ENCODE peak calls at places on chromosomes 13 and 19, in five cellular contexts. M is colonic mucosa; L is stromal cell of bone marrow; R is fibroblast of lung; K is stimulated activated naive CD8-positive, alpha-beta T cell treated with anti-CD3 and anti-CD28 coated beads, Interleukin-15, Interleukin-2, amounts not matched to agents 100 U/mL and 50 U/mL, for 24 hours. H is an unnamed sample.

GRCh38 chr19:8505680-8506401 is 3.4 kb upstream of the PRAM1 start:
- DNase-seq in M (peak; percentile 85), L (peak; percentile 28), R (peak; percentile 65), K (peak; percentile 87), H (peak; percentile 26)

GRCh38 chr19:18397242-18398202 is at the start of gene LRRC25:
- DNase-seq in M (no peak), L (no peak), R (no peak), K (no peak), H (no peak)

GRCh38 chr13:92681239-92681638 is 545.4 kb upstream of the GPC6 start:
- DNase-seq in M (no peak), L (no peak), R (no peak), K (no peak), H (no peak)

GRCh38 chr19:46755853-46756543 is 9.7 kb upstream of the STRN4 start:
- DNase-seq in M (no peak), L (no peak), R (no peak), K (no peak), H (no peak)

GRCh38 chr13:50955807-50956206 is 46.2 kb downstream of the RNASEH2B start:
- DNase-seq in M (no peak), L (no peak), R (no peak), K (no peak), H (no peak)

GRCh38 chr19:18807861-18808331 is 16.8 kb upstream of the COMP start:
- DNase-seq in M (no peak), L (peak; percentile 73), R (no peak), K (no peak), H (no peak)

GRCh38 chr19:46924874-46925547 is 64.2 kb downstream of the ARHGAP35 start:
- DNase-seq in M (peak; percentile 50), L (no peak), R (no peak), K (peak; percentile 16), H (no peak)

GRCh38 chr13:54226866-54227265 is 1198.3 kb downstream of the OLFM4 start:
- DNase-seq in M (no peak), L (no peak), R (no peak), K (no peak), H (no peak)

GRCh38 chr13:58165617-58166016 is 534.1 kb downstream of the PCDH17 start:
- DNase-seq in M (no peak), L (no peak), R (no peak), K (no peak), H (no peak)

GRCh38 chr19:39174558-39175544 is 21.9 kb upstream of the NCCRP1 start:
- DNase-seq in M (no peak), L (no peak), R (no peak), K (no peak), H (no peak)

H was measured in astrocyte.